ENCODE peak calls at places on chromosomes 13 and 19, in ten cellular contexts. T, L, S, D, J, F, E, U, X and N are unnamed samples.

GRCh38 chr13:36712290-36712689 is 38.5 kb downstream of the SERTM1 start:
- DNase-seq in T (peak; percentile 16), L (no peak), S (no peak), D (no peak), J (no peak), F (no peak), E (no peak), U (no peak), X (no peak), N (no peak)

GRCh38 chr19:36030264-36031148 is 2.2 kb downstream of the CLIP3 start:
- DNase-seq in T (no peak), L (no peak), S (no peak), D (no peak), J (no peak), F (no peak), E (no peak), U (no peak), X (no peak), N (no peak)

GRCh38 chr19:54136086-54136863 is 1.3 kb upstream of the CNOT3 start:
- DNase-seq in T (no peak), L (no peak), S (no peak), D (no peak), J (no peak), F (no peak), E (no peak), U (no peak), X (no peak), N (no peak)

GRCh38 chr13:84543976-84544375 is 661.7 kb upstream of the SLITRK1 start:
- DNase-seq in T (no peak), L (no peak), S (no peak), D (no peak), J (no peak), F (no peak), E (no peak), U (no peak), X (no peak), N (no peak)

GRCh38 chr19:43506629-43507028 is 2.1 kb upstream of the PHLDB3 start:
- DNase-seq in T (no peak), L (no peak), S (no peak), D (no peak), J (no peak), F (no peak), E (no peak), U (no peak), X (no peak), N (no peak)

GRCh38 chr19:29674374-29675119 is 9.3 kb downstream of the PLEKHF1 start:
- DNase-seq in T (no peak), L (no peak), S (no peak), D (no peak), J (peak; percentile 74), F (no peak), E (no peak), U (no peak), X (no peak), N (peak; percentile 9)

GRCh38 chr13:78586706-78587105 is 16.6 kb downstream of the POU4F1 start:
- DNase-seq in T (no peak), L (no peak), S (no peak), D (no peak), J (no peak), F (no peak), E (no peak), U (no peak), X (no peak), N (no peak)

GRCh38 chr19:55563261-55563690 is 17.4 kb downstream of the ZNF579 start:
- DNase-seq in T (no peak), L (no peak), S (no peak), D (peak; percentile 78), J (no peak), F (peak; percentile 28), E (no peak), U (no peak), X (no peak), N (peak; percentile 41)

GRCh38 chr19:42207767-42208259 is 9.7 kb downstream of the DEDD2 start:
- DNase-seq in T (peak; percentile 79), L (no peak), S (no peak), D (no peak), J (no peak), F (no peak), E (no peak), U (peak; percentile 71), X (no peak), N (no peak)

GRCh38 chr13:53105477-53105876 is 76.9 kb downstream of the OLFM4 start:
- DNase-seq in T (no peak), L (no peak), S (no peak), D (no peak), J (no peak), F (no peak), E (no peak), U (no peak), X (no peak), N (no peak)

GRCh38 chr13:78401833-78402232 is 201.5 kb downstream of the POU4F1 start:
- DNase-seq in T (peak; percentile 1), L (no peak), S (no peak), D (no peak), J (no peak), F (no peak), E (no peak), U (no peak), X (no peak), N (no peak)

GRCh38 chr13:73914119-73914518 is 220.1 kb downstream of the KLF12 start:
- DNase-seq in T (peak; percentile 13), L (no peak), S (no peak), D (no peak), J (no peak), F (no peak), E (no peak), U (no peak), X (no peak), N (no peak)

GRCh38 chr13:33918199-33918932 is 100.4 kb downstream of the RFC3 start:
- DNase-seq in T (peak; percentile 69), L (no peak), S (no peak), D (no peak), J (no peak), F (no peak), E (no peak), U (peak; percentile 38), X (no peak), N (no peak)

GRCh38 chr19:13064092-13064489 is 38.6 kb downstream of the LYL1 start:
- DNase-seq in T (no peak), L (no peak), S (no peak), D (no peak), J (no peak), F (no peak), E (no peak), U (no peak), X (no peak), N (no peak)

GRCh38 chr19:43425567-43426392 is 11.1 kb downstream of the TEX101 start:
- DNase-seq in T (no peak), L (no peak), S (no peak), D (no peak), J (no peak), F (peak; percentile 94), E (no peak), U (no peak), X (no peak), N (no peak)

GRCh38 chr13:112670118-112670517 is 19.7 kb upstream of the ATP11A start:
- DNase-seq in T (no peak), L (no peak), S (peak; percentile 10), D (no peak), J (peak; percentile 28), F (no peak), E (no peak), U (no peak), X (no peak), N (no peak)
- TF ChIP-seq CTCF in T (no peak), L (no peak), S (no peak), D (no peak), J (no peak), F (no peak), E (no peak), U (no peak), X (no peak), N (no peak)

DNA sequence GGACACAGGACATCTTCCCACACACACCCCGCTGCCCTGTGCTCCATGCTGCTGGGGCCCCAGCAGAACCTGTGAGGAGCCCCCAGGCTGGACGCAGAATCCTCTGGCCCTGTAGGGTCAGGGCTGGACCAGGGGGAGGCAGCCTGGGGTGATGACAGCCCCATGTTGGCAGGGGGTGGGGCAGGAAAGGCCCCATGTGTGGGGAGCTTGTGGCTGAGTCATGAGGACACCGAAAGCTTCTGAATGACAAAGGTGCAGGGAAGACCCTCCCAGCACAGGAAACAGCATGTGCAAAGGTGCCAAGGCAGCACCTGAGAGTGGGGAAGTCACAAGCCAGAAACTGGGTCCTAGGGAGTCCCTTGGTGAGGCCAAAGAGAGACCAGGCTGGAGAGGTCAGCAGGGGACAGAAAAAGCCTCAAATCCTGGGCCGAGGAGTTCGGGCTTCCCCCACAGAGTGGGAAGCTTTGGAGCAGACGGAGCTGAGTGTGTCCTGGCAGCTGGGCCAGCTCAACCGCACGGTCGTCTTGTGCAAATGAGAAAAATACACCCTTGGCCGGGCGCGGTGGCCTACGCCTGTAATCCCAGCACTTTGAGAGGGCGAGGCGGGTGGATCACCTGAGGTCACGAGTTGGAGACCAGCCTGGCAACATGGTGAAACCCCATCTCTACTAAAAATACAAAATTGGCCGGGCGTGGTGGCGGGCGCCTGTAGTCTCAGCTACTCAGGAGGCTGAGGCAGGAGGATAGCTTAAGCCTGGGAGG is 17.5 kb downstream of the ATP8B3 start:
- DNase-seq in T (no peak), L (no peak), S (no peak), D (no peak), J (no peak), F (peak; percentile 43), E (no peak), U (no peak), X (no peak), N (no peak)
- TF ChIP-seq CTCF in T (no peak), L (no peak), S (no peak), D (no peak), J (no peak), F (no peak), E (no peak), U (no peak), X (no peak), N (no peak)

DNA sequence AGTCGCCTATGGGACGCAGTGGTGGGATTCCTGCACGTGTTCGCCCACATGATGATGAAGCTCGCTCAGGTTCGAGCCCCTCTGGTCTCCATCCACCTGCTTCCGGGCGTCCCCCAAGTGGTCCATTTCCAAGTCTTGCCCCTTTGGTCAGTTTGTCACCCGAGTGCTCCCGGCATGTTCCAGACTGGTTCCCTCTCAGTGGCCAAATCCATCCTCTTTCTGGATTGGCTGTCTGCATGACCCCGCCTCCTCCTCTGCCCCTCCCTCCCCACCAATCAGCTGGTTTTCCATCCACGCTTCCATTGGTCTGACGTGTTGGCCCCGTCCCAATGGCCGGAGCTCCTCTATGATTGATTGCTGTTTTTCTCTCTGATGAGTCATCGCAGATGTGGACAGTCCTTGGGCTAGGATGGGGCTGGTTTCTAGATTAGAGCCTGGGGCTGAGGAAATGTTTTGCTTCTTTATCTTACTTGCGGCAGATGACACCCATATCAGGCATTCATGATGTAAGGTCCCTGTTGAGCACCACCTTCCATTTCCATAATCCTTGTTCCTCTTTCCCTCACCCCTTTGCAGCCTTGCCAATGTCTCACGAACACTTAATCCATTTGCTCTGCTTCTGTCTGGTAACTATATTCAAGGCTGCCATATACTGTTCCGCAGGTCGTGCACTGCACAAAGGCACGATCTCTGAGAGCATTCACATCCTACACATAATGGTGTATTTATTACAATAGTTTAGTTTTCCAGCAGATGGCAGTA is 73.8 kb downstream of the MAP4K1 start:
- DNase-seq in T (peak; percentile 77), L (no peak), S (peak; percentile 62), D (peak; percentile 46), J (no peak), F (peak; percentile 48), E (no peak), U (peak; percentile 94), X (no peak), N (peak; percentile 58)
- TF ChIP-seq CTCF in T (peak; percentile 52), L (peak; percentile 73), S (peak; percentile 53), D (peak; percentile 63), J (no peak), F (no peak), E (no peak), U (peak; percentile 68), X (peak; percentile 45), N (no peak)

GRCh38 chr13:94345374-94346195 is 133.9 kb downstream of the DCT start:
- DNase-seq in T (peak; percentile 54), L (no peak), S (no peak), D (no peak), J (no peak), F (no peak), E (no peak), U (peak; percentile 58), X (no peak), N (no peak)
- TF ChIP-seq CTCF in T (no peak), L (no peak), S (no peak), D (no peak), J (no peak), F (no peak), E (peak; percentile 26), U (peak; percentile 50), X (no peak), N (no peak)